ENCODE peak calls at places on chromosomes 1 and 21, in five cellular contexts. One of them, this sample, is unnamed.

GRCh38 chr1:62229932-62230331 is 35.3 kb downstream of the L1TD1 start:
- DNase-seq in testis: peak; percentile 36
- DNase-seq in stimulated activated CD4-positive, alpha-beta T cell treated with anti-CD3 and anti-CD28 coated beads, Interleukin-1b, Interleukin-23, amount 100 ng/mL, for 24 hours: no peak
- DNase-seq in AG08396: no peak
- DNase-seq in globus pallidus: no peak
- DNase-seq in this sample: no peak

GRCh38 chr1:162177126-162177525 is 107.6 kb downstream of the NOS1AP start:
- DNase-seq in globus pallidus: no peak
- DNase-seq in stimulated activated CD4-positive, alpha-beta T cell treated with anti-CD3 and anti-CD28 coated beads, Interleukin-1b, Interleukin-23, amount 100 ng/mL, for 24 hours: no peak
- DNase-seq in AG08396: no peak
- DNase-seq in testis: no peak
- DNase-seq in this sample: no peak

GRCh38 chr1:83573776-83574175 is 425.2 kb downstream of the TTLL7 start:
- DNase-seq in AG08396: no peak
- DNase-seq in stimulated activated CD4-positive, alpha-beta T cell treated with anti-CD3 and anti-CD28 coated beads, Interleukin-1b, Interleukin-23, amount 100 ng/mL, for 24 hours: no peak
- DNase-seq in globus pallidus: no peak
- DNase-seq in testis: no peak
- DNase-seq in this sample: no peak

GRCh38 chr1:89519779-89520358 is 4.8 kb upstream of the LRRC8B start:
- DNase-seq in stimulated activated CD4-positive, alpha-beta T cell treated with anti-CD3 and anti-CD28 coated beads, Interleukin-1b, Interleukin-23, amount 100 ng/mL, for 24 hours: no peak
- DNase-seq in testis: peak; percentile 51
- DNase-seq in AG08396: peak; percentile 46
- DNase-seq in globus pallidus: no peak
- DNase-seq in this sample: no peak

GRCh38 chr1:107963601-107964396 is 1.2 kb downstream of the VAV3 start:
- DNase-seq in testis: peak; percentile 19
- DNase-seq in stimulated activated CD4-positive, alpha-beta T cell treated with anti-CD3 and anti-CD28 coated beads, Interleukin-1b, Interleukin-23, amount 100 ng/mL, for 24 hours: peak; percentile 2
- DNase-seq in AG08396: peak; percentile 7
- DNase-seq in globus pallidus: no peak
- DNase-seq in this sample: no peak

GRCh38 chr1:163410073-163410522 is 88.3 kb downstream of the NUF2 start:
- DNase-seq in testis: peak; percentile 78
- DNase-seq in globus pallidus: peak; percentile 50
- DNase-seq in stimulated activated CD4-positive, alpha-beta T cell treated with anti-CD3 and anti-CD28 coated beads, Interleukin-1b, Interleukin-23, amount 100 ng/mL, for 24 hours: peak; percentile 14
- DNase-seq in AG08396: peak; percentile 44
- DNase-seq in this sample: peak; percentile 56

GRCh38 chr1:228146761-228147693 is 2.7 kb upstream of the GJC2 start:
- DNase-seq in AG08396: peak; percentile 7
- DNase-seq in globus pallidus: no peak
- DNase-seq in stimulated activated CD4-positive, alpha-beta T cell treated with anti-CD3 and anti-CD28 coated beads, Interleukin-1b, Interleukin-23, amount 100 ng/mL, for 24 hours: no peak
- DNase-seq in testis: peak; percentile 61
- DNase-seq in this sample: no peak

GRCh38 chr21:26845066-26845749 is at the start of gene ADAMTS1:
- DNase-seq in testis: peak; percentile 91
- DNase-seq in stimulated activated CD4-positive, alpha-beta T cell treated with anti-CD3 and anti-CD28 coated beads, Interleukin-1b, Interleukin-23, amount 100 ng/mL, for 24 hours: no peak
- DNase-seq in globus pallidus: peak; percentile 96
- DNase-seq in AG08396: peak; percentile 95
- DNase-seq in this sample: peak; percentile 50

GRCh38 chr1:198893763-198894444 is 255.1 kb downstream of the PTPRC start:
- DNase-seq in AG08396: no peak
- DNase-seq in globus pallidus: no peak
- DNase-seq in testis: no peak
- DNase-seq in stimulated activated CD4-positive, alpha-beta T cell treated with anti-CD3 and anti-CD28 coated beads, Interleukin-1b, Interleukin-23, amount 100 ng/mL, for 24 hours: no peak
- DNase-seq in this sample: no peak

GRCh38 chr1:95254959-95255358 is 20.9 kb downstream of the RWDD3 start:
- DNase-seq in AG08396: no peak
- DNase-seq in globus pallidus: no peak
- DNase-seq in stimulated activated CD4-positive, alpha-beta T cell treated with anti-CD3 and anti-CD28 coated beads, Interleukin-1b, Interleukin-23, amount 100 ng/mL, for 24 hours: no peak
- DNase-seq in testis: no peak
- DNase-seq in this sample: no peak

GRCh38 chr1:223706077-223706988 is 6.0 kb upstream of the CAPN2 start:
- DNase-seq in stimulated activated CD4-positive, alpha-beta T cell treated with anti-CD3 and anti-CD28 coated beads, Interleukin-1b, Interleukin-23, amount 100 ng/mL, for 24 hours: no peak
- DNase-seq in testis: no peak
- DNase-seq in globus pallidus: no peak
- DNase-seq in AG08396: peak; percentile 44
- DNase-seq in this sample: no peak

GRCh38 chr1:196535727-196536126 is 72.5 kb downstream of the KCNT2 start:
- DNase-seq in AG08396: no peak
- DNase-seq in stimulated activated CD4-positive, alpha-beta T cell treated with anti-CD3 and anti-CD28 coated beads, Interleukin-1b, Interleukin-23, amount 100 ng/mL, for 24 hours: no peak
- DNase-seq in testis: no peak
- DNase-seq in globus pallidus: no peak
- DNase-seq in this sample: no peak

GRCh38 chr1:245858683-245859509 is 648.2 kb downstream of the SMYD3 start:
- DNase-seq in globus pallidus: no peak
- DNase-seq in stimulated activated CD4-positive, alpha-beta T cell treated with anti-CD3 and anti-CD28 coated beads, Interleukin-1b, Interleukin-23, amount 100 ng/mL, for 24 hours: no peak
- DNase-seq in testis: no peak
- DNase-seq in AG08396: no peak
- DNase-seq in this sample: no peak

GRCh38 chr1:20723537-20724363 is 5.9 kb upstream of the KIF17 start:
- DNase-seq in testis: no peak
- DNase-seq in AG08396: no peak
- DNase-seq in globus pallidus: no peak
- DNase-seq in stimulated activated CD4-positive, alpha-beta T cell treated with anti-CD3 and anti-CD28 coated beads, Interleukin-1b, Interleukin-23, amount 100 ng/mL, for 24 hours: no peak
- DNase-seq in this sample: no peak

GRCh38 chr1:198109316-198109715 is 47.5 kb upstream of the NEK7 start:
- DNase-seq in testis: no peak
- DNase-seq in globus pallidus: no peak
- DNase-seq in AG08396: no peak
- DNase-seq in stimulated activated CD4-positive, alpha-beta T cell treated with anti-CD3 and anti-CD28 coated beads, Interleukin-1b, Interleukin-23, amount 100 ng/mL, for 24 hours: no peak
- DNase-seq in this sample: no peak

GRCh38 chr1:243503155-243503554 is 247.3 kb downstream of the SDCCAG8 start:
- DNase-seq in testis: no peak
- DNase-seq in globus pallidus: no peak
- DNase-seq in AG08396: no peak
- DNase-seq in stimulated activated CD4-positive, alpha-beta T cell treated with anti-CD3 and anti-CD28 coated beads, Interleukin-1b, Interleukin-23, amount 100 ng/mL, for 24 hours: no peak
- DNase-seq in this sample: no peak

GRCh38 chr21:25568230-25568629 is 39.1 kb downstream of the MRPL39 start:
- DNase-seq in stimulated activated CD4-positive, alpha-beta T cell treated with anti-CD3 and anti-CD28 coated beads, Interleukin-1b, Interleukin-23, amount 100 ng/mL, for 24 hours: no peak
- DNase-seq in AG08396: no peak
- DNase-seq in globus pallidus: no peak
- DNase-seq in testis: peak; percentile 54
- DNase-seq in this sample: no peak

GRCh38 chr1:152162826-152163463 is 3.9 kb upstream of the RPTN start:
- DNase-seq in globus pallidus: no peak
- DNase-seq in AG08396: peak; percentile 58
- DNase-seq in testis: no peak
- DNase-seq in stimulated activated CD4-positive, alpha-beta T cell treated with anti-CD3 and anti-CD28 coated beads, Interleukin-1b, Interleukin-23, amount 100 ng/mL, for 24 hours: no peak
- DNase-seq in this sample: peak; percentile 30

GRCh38 chr1:71521655-71522264 is 440.9 kb upstream of the ZRANB2 start:
- DNase-seq in AG08396: peak; percentile 18
- DNase-seq in globus pallidus: peak; percentile 51
- DNase-seq in testis: peak; percentile 81
- DNase-seq in stimulated activated CD4-positive, alpha-beta T cell treated with anti-CD3 and anti-CD28 coated beads, Interleukin-1b, Interleukin-23, amount 100 ng/mL, for 24 hours: no peak
- DNase-seq in this sample: peak; percentile 20

GRCh38 chr1:167086033-167086432 is 4.1 kb downstream of the GPA33 start:
- DNase-seq in stimulated activated CD4-positive, alpha-beta T cell treated with anti-CD3 and anti-CD28 coated beads, Interleukin-1b, Interleukin-23, amount 100 ng/mL, for 24 hours: no peak
- DNase-seq in testis: no peak
- DNase-seq in AG08396: no peak
- DNase-seq in globus pallidus: no peak
- DNase-seq in this sample: no peak

This sample was measured in COLO829.